ENCODE peak calls at places on chromosomes 11 and 22, in nine cellular contexts. R is upper lobe of right lung; N is NCI-H187 treated with DMSO at 0.1 percent for 48 hours; F is endothelial cell; Z is activated T-cell treated with anti-CD3 and anti-CD28 coated beads, Interleukin-2, amount 50 U/mL, for 72 hours; Q is HuH-7.5; B is GM04503; T is HCEC 1CT; C is NAMALWA. H is an unnamed sample.
A peak's percentile ranks its signal among the peaks of the same experiment; 100 is the strongest.

GRCh38 chr22:37218771-37219411 is 6.6 kb upstream of the SSTR3 start:
- DNase-seq in R (no peak), N (no peak), F (no peak), Z (peak; percentile 74), Q (no peak), B (no peak), T (no peak), C (peak; percentile 46), H (no peak)

GRCh38 chr11:11425806-11426205 is 72.8 kb upstream of the CSNK2A3 start:
- DNase-seq in R (no peak), N (no peak), F (no peak), Z (no peak), Q (no peak), B (no peak), T (no peak), C (no peak), H (no peak)

GRCh38 chr22:49621601-49622210 is 206.0 kb downstream of the BRD1 start:
- DNase-seq in R (peak; percentile 51), N (no peak), F (no peak), Z (no peak), Q (no peak), B (no peak), T (no peak), C (no peak), H (no peak)

GRCh38 chr11:114219559-114220349 is 76.4 kb upstream of the NNMT start:
- DNase-seq in R (no peak), N (no peak), F (no peak), Z (no peak), Q (no peak), B (no peak), T (peak; percentile 95), C (no peak), H (no peak)

GRCh38 chr22:35437038-35437437 is 37.1 kb downstream of the MCM5 start:
- DNase-seq in R (no peak), N (no peak), F (no peak), Z (no peak), Q (no peak), B (no peak), T (no peak), C (peak; percentile 66), H (peak; percentile 41)

GRCh38 chr11:107929611-107930200 is 1.5 kb downstream of the RAB39A start:
- DNase-seq in R (no peak), N (no peak), F (no peak), Z (no peak), Q (no peak), B (no peak), T (no peak), C (peak; percentile 41), H (no peak)

GRCh38 chr22:25131198-25131887 is 68.3 kb upstream of the CRYBB3 start:
- DNase-seq in R (no peak), N (no peak), F (no peak), Z (no peak), Q (no peak), B (no peak), T (no peak), C (no peak), H (no peak)

GRCh38 chr22:20244744-20245576 is 23.2 kb downstream of the RTN4R start:
- DNase-seq in R (no peak), N (no peak), F (no peak), Z (peak; percentile 48), Q (no peak), B (no peak), T (no peak), C (peak; percentile 47), H (no peak)

GRCh38 chr11:106369224-106369623 is 291.8 kb downstream of the AASDHPPT start:
- DNase-seq in R (no peak), N (no peak), F (no peak), Z (no peak), Q (no peak), B (no peak), T (no peak), C (no peak), H (no peak)

GRCh38 chr11:104225047-104225446 is 61.1 kb upstream of the PDGFD start:
- DNase-seq in R (no peak), N (no peak), F (no peak), Z (no peak), Q (no peak), B (no peak), T (no peak), C (no peak), H (no peak)

GRCh38 chr11:102367364-102367763 is 20.4 kb downstream of the BIRC2 start:
- DNase-seq in R (no peak), N (no peak), F (no peak), Z (no peak), Q (no peak), B (no peak), T (peak; percentile 10), C (peak; percentile 58), H (peak; percentile 10)

GRCh38 chr11:8071616-8072581 is 9.1 kb upstream of the TUB start:
- DNase-seq in R (peak; percentile 47), N (no peak), F (no peak), Z (no peak), Q (no peak), B (no peak), T (no peak), C (no peak), H (no peak)

GRCh38 chr11:12845739-12846358 is 163.3 kb upstream of the RASSF10 start:
- DNase-seq in R (no peak), N (peak; percentile 84), F (no peak), Z (no peak), Q (peak; percentile 23), B (no peak), T (no peak), C (no peak), H (no peak)

GRCh38 chr11:13685461-13686108 is 17.1 kb downstream of the FAR1 start:
- DNase-seq in R (no peak), N (no peak), F (no peak), Z (no peak), Q (no peak), B (no peak), T (no peak), C (no peak), H (no peak)

H was measured in A549.